ENCODE peak calls at places on chromosomes 3 and 15, in nine cellular contexts. L is sigmoid colon, U is heart right ventricle, C is B cell, Y is lower leg skin, R is AG04449, G is neural crest cell, Q is RWPE1, B is GM10248. I is an unnamed sample.

GRCh38 chr3:101574388-101575156 is 592 bp downstream of the PCNP start:
- DNase-seq in L (peak; percentile 84), U (peak; percentile 56), C (peak; percentile 41), Y (peak; percentile 89), R (no peak), G (peak; percentile 38), Q (no peak), B (no peak), I (peak; percentile 47)

GRCh38 chr3:105284876-105285275 is 81.8 kb upstream of the ALCAM start:
- DNase-seq in L (no peak), U (no peak), C (no peak), Y (no peak), R (no peak), G (no peak), Q (no peak), B (no peak), I (no peak)

GRCh38 chr3:123492188-123492587 is 43.3 kb upstream of the ADCY5 start:
- DNase-seq in L (no peak), U (no peak), C (no peak), Y (peak; percentile 12), R (no peak), G (no peak), Q (no peak), B (no peak), I (no peak)

GRCh38 chr15:41568350-41569017 is 9.5 kb downstream of the TYRO3 start:
- DNase-seq in L (no peak), U (no peak), C (no peak), Y (no peak), R (no peak), G (peak; percentile 54), Q (no peak), B (peak; percentile 2), I (no peak)

GRCh38 chr15:51380999-51381806 is 39.7 kb downstream of the GLDN start:
- DNase-seq in L (peak; percentile 72), U (peak; percentile 67), C (no peak), Y (peak; percentile 86), R (no peak), G (peak; percentile 44), Q (peak; percentile 87), B (peak; percentile 77), I (peak; percentile 74)

GRCh38 chr3:134796313-134797079 is 1.4 kb downstream of the EPHB1 start:
- DNase-seq in L (peak; percentile 68), U (no peak), C (no peak), Y (no peak), R (no peak), G (peak; percentile 29), Q (no peak), B (no peak), I (no peak)

GRCh38 chr3:164452707-164453106 is 625.6 kb downstream of the SI start:
- DNase-seq in L (no peak), U (no peak), C (no peak), Y (no peak), R (no peak), G (no peak), Q (no peak), B (no peak), I (no peak)

GRCh38 chr15:70197945-70198361 is 100.2 kb upstream of the TLE3 start:
- DNase-seq in L (no peak), U (no peak), C (no peak), Y (peak; percentile 83), R (no peak), G (no peak), Q (peak; percentile 63), B (no peak), I (no peak)

GRCh38 chr3:84965141-84965540 is 6.4 kb downstream of the CADM2 start:
- DNase-seq in L (no peak), U (no peak), C (no peak), Y (no peak), R (no peak), G (peak; percentile 27), Q (no peak), B (no peak), I (no peak)

GRCh38 chr3:69252631-69253030 is 130.2 kb upstream of the LMOD3 start:
- DNase-seq in L (no peak), U (no peak), C (no peak), Y (no peak), R (no peak), G (no peak), Q (no peak), B (no peak), I (no peak)

GRCh38 chr15:35444557-35445204 is 101.3 kb downstream of the DPH6 start:
- DNase-seq in L (no peak), U (no peak), C (no peak), Y (no peak), R (no peak), G (no peak), Q (peak; percentile 26), B (peak; percentile 44), I (no peak)

GRCh38 chr3:10945683-10946287 is 46.8 kb upstream of the SLC6A1 start:
- DNase-seq in L (peak; percentile 65), U (peak; percentile 27), C (no peak), Y (peak; percentile 88), R (no peak), G (peak; percentile 84), Q (peak; percentile 49), B (peak; percentile 79), I (no peak)

GRCh38 chr3:85605066-85605465 is 646.3 kb downstream of the CADM2 start:
- DNase-seq in L (no peak), U (no peak), C (no peak), Y (no peak), R (no peak), G (no peak), Q (no peak), B (no peak), I (no peak)

GRCh38 chr15:47813985-47814384 is 96.7 kb downstream of the SEMA6D start:
- DNase-seq in L (no peak), U (no peak), C (no peak), Y (no peak), R (no peak), G (no peak), Q (no peak), B (peak; percentile 56), I (no peak)

GRCh38 chr15:42104095-42104891 is 9.9 kb upstream of the PLA2G4D start:
- DNase-seq in L (no peak), U (no peak), C (no peak), Y (no peak), R (no peak), G (no peak), Q (no peak), B (no peak), I (no peak)

GRCh38 chr3:57951106-57951882 is 56.9 kb upstream of the FLNB start:
- DNase-seq in L (peak; percentile 93), U (peak; percentile 85), C (no peak), Y (peak; percentile 90), R (no peak), G (no peak), Q (peak; percentile 51), B (peak; percentile 31), I (peak; percentile 87)

GRCh38 chr15:63858881-63859280 is 25.1 kb upstream of the HERC1 start:
- DNase-seq in L (no peak), U (peak; percentile 48), C (no peak), Y (no peak), R (no peak), G (no peak), Q (no peak), B (no peak), I (no peak)

GRCh38 chr15:49313650-49314049 is 109.4 kb upstream of the FGF7 start:
- DNase-seq in L (no peak), U (no peak), C (no peak), Y (no peak), R (peak; percentile 78), G (no peak), Q (peak; percentile 12), B (no peak), I (no peak)

DNA sequence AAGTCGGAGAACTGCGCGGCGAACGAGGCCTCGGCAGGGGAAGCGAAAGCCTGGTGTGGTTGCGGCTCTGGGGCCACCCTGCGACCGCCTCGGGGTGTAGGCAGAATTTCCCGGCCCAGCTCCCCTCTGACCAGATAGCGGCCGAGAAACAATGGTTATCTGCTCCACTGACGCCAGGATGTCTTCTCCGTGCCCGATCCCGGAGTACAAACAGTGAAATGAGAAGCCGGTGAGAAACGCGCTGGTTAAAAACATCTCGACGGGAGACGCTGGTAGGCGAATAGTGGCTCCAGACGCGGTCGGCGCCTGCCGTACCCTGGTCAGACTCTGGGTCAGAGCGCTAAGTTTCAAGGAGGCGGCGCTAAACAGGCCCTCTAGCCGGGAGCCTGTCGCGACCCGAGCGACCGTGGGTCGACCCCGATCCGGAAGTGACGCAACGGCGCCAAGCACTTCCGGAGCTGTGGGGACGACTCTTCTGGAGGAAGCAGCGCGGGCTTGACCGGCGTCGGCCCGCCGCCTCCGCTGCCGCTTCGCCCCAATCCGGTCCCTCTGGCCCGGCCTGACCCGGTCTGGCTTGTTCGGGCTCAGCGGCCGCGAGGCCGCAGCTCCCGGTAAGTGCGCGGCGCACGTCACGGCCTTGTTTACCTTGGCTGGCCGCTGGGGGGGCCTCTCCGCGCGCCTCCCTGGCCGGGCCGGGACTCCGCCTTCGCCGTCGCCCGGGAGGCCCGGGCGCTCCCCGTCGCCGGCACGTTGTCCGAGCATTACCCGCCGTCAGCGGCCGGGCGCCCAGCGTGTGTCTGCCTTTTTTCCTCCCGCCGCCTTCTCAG is at the start of gene ARIH2:
- DNase-seq in L (peak; percentile 96), U (peak; percentile 93), C (peak; percentile 92), Y (peak; percentile 98), R (peak; percentile 45), G (peak; percentile 84), Q (peak; percentile 87), B (peak; percentile 97), I (peak; percentile 92)
- TF ChIP-seq CTCF in L (no peak), U (no peak), C (peak; percentile 49), Y (no peak), R (no peak), G (peak; percentile 30), Q (peak; percentile 11), B (peak; percentile 34), I (peak; percentile 17)

GRCh38 chr3:55405436-55405835 is 81.7 kb downstream of the WNT5A start:
- DNase-seq in L (no peak), U (no peak), C (no peak), Y (no peak), R (no peak), G (peak; percentile 16), Q (no peak), B (no peak), I (no peak)
- TF ChIP-seq CTCF in L (no peak), U (no peak), C (no peak), Y (no peak), R (no peak), G (peak; percentile 54), Q (peak; percentile 9), B (no peak), I (no peak)

DNA sequence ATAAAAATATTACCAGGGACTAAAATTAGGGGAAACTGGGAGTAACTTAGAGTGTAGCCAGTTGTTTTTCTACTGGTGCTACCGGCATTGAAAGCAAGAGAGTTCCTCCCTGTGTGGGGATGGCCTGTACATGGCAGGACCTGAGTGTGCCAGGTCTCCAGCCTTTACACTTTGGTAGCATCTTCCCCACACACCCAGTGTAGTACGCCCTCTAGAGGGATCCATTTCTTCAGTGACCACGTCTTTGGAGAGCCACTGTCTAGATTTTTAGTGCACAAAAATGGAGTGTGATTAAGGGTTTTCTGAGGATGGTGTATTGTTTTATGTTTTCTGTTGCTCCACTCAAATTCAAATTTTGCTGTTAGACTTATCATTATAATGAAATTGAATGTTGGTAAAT is 507.0 kb upstream of the TPRG1 start:
- DNase-seq in L (no peak), U (no peak), C (no peak), Y (no peak), R (no peak), G (no peak), Q (no peak), B (peak; percentile 15), I (no peak)
- TF ChIP-seq CTCF in L (no peak), U (no peak), C (no peak), Y (no peak), R (no peak), G (peak; percentile 18), Q (no peak), B (no peak), I (no peak)

GRCh38 chr15:87998658-87999057 is 257.9 kb downstream of the NTRK3 start:
- DNase-seq in L (no peak), U (no peak), C (no peak), Y (peak; percentile 21), R (no peak), G (no peak), Q (no peak), B (no peak), I (no peak)
- TF ChIP-seq CTCF in L (no peak), U (no peak), C (no peak), Y (no peak), R (no peak), G (no peak), Q (no peak), B (no peak), I (no peak)

I was measured in CD14-positive monocyte.